ENCODE peak calls at places on chromosomes 4 and X, in four cellular contexts. D, F, H and V are unnamed samples.

GRCh38 chr4:17066972-17067371 is 168.5 kb upstream of the LDB2 start:
- DNase-seq in F (no peak), D (no peak), H (no peak), V (no peak)

GRCh38 chrX:13464599-13465275 is 104.7 kb upstream of the EGFL6 start:
- DNase-seq in D (no peak), H (no peak), F (no peak), V (no peak)

GRCh38 chr4:7158081-7158750 is 34.1 kb upstream of the SORCS2 start:
- DNase-seq in D (no peak), H (no peak), F (no peak), V (no peak)

GRCh38 chr4:5839751-5840674 is 52.9 kb downstream of the CRMP1 start:
- DNase-seq in F (no peak), D (peak; percentile 37), H (no peak), V (peak; percentile 87)

GRCh38 chr4:93649828-93650227 is 178.7 kb upstream of the ATOH1 start:
- DNase-seq in F (no peak), H (no peak), D (no peak), V (no peak)

GRCh38 chrX:71183341-71183740 is 38.7 kb downstream of the NLGN3 start:
- DNase-seq in D (no peak), F (no peak), H (no peak), V (no peak)

GRCh38 chr4:33316578-33316977 is 2596.4 kb downstream of the PCDH7 start:
- DNase-seq in H (no peak), F (no peak), D (no peak), V (no peak)

GRCh38 chr4:158171456-158171790 is 1.4 kb downstream of the GASK1B start:
- DNase-seq in F (no peak), H (no peak), D (no peak), V (no peak)

GRCh38 chr4:102827674-102828496 is 534 bp upstream of the UBE2D3 start:
- DNase-seq in D (peak; percentile 100), F (peak; percentile 98), H (peak; percentile 92), V (peak; percentile 95)

GRCh38 chr4:102825261-102826071 is 1.9 kb downstream of the UBE2D3 start:
- DNase-seq in F (no peak), H (no peak), D (no peak), V (peak; percentile 48)

GRCh38 chr4:102824398-102824797 is 3.0 kb downstream of the UBE2D3 start:
- DNase-seq in D (no peak), F (no peak), H (no peak), V (no peak)

GRCh38 chr4:102826890-102827673 is at the start of gene UBE2D3:
- DNase-seq in H (peak; percentile 92), D (peak; percentile 97), F (peak; percentile 95), V (peak; percentile 93)

GRCh38 chr4:102826105-102826889 is 1.1 kb downstream of the UBE2D3 start:
- DNase-seq in D (no peak), H (peak; percentile 55), F (no peak), V (no peak)
- TF ChIP-seq EP300 in D (no peak), H (no peak), F (no peak), V (no peak)

DNA sequence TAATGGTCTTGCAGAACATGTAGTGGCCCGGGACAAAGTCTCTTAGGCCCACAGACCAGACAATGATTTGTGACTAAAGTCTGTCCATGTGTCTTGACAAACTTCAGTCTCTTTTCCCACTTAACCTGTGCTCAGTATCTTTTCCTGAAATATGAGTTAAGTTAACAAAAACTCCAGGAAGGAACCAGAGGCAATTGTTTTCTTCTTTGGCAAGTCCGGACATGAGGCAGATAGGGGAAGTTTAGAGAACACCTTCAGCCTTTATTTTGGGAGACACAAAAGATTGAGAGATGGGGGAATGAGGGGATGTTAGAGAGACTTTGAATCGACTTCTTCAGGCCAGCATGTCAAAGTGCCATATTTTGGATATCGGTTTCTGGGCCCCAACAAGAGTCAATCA is 80.2 kb upstream of the FRMPD4 start:
- DNase-seq in D (no peak), H (no peak), F (no peak), V (no peak)
- H3K4me1 ChIP-seq in D (no peaks in the 10 kb centered on the region), H (no peaks in the 10 kb centered on the region), F (no peaks in the 10 kb centered on the region), V (no peaks in the 10 kb centered on the region)

GRCh38 chr4:107037188-107037587 is 1.1 kb upstream of the DKK2 start:
- DNase-seq in F (no peak), D (peak; percentile 26), H (peak; percentile 81), V (peak; percentile 28)
- H3K4me3 ChIP-seq in F (peak overlapping the region; percentile 6), D (peak overlapping the region; percentile 31), H (peak overlapping the region; percentile 55), V (no peak overlapping the region)

DNA sequence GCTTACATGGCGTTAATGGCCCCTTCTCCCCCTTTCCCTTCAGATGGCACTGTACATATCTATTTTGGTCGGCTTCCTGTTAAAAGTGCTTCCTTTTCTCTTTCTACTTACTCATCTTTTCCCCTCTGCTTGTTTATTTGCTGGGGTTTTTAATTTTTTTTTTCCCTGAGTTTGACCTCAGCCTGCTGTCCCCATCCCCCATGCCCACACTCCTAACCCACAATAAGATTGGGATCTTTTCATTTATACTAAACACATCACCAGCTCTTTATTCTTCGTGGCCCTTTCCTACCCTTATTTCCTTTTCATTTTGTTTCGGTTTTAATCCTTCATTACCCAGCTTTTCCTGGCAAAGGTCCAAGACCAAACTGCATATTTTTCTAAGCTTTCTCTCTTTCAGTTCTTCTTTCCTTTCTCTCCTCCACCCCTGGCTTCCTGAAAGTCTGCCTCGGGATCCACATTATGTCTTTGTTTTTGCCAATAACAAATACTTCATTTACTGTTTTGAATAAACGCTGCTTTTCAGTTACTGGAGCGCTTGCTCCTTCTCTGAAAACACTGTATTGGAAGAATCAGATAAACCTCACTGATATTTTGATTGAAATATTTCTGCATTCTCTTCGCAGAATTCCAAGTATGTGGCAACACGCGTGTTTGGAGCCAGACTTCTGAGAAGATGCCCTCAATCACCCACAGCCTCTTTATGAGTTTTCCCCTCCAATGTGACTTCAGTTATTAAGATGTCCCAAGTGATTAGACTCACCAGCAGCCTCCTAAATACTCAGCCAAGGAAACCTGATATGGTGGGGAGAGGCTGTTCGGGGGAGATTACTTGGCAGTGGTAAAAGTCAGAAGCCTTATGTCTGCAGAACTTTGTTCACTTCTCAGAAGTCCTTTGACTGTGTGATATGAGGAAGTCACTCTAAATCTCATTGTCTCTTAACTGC is 151.8 kb upstream of the USP9X start:
- DNase-seq in D (no peak), H (no peak), F (no peak), V (no peak)
- TF ChIP-seq EP300 in D (no peak), H (no peak), F (no peak), V (no peak)

GRCh38 chr4:47664051-47664826 is 173.6 kb downstream of the CORIN start:
- DNase-seq in H (no peak), F (no peak), D (no peak), V (no peak)
- H3K4me1 ChIP-seq in H (no peaks in the 10 kb centered on the region), F (no peaks in the 10 kb centered on the region), D (no peaks in the 10 kb centered on the region), V (no peaks in the 10 kb centered on the region)

DNA sequence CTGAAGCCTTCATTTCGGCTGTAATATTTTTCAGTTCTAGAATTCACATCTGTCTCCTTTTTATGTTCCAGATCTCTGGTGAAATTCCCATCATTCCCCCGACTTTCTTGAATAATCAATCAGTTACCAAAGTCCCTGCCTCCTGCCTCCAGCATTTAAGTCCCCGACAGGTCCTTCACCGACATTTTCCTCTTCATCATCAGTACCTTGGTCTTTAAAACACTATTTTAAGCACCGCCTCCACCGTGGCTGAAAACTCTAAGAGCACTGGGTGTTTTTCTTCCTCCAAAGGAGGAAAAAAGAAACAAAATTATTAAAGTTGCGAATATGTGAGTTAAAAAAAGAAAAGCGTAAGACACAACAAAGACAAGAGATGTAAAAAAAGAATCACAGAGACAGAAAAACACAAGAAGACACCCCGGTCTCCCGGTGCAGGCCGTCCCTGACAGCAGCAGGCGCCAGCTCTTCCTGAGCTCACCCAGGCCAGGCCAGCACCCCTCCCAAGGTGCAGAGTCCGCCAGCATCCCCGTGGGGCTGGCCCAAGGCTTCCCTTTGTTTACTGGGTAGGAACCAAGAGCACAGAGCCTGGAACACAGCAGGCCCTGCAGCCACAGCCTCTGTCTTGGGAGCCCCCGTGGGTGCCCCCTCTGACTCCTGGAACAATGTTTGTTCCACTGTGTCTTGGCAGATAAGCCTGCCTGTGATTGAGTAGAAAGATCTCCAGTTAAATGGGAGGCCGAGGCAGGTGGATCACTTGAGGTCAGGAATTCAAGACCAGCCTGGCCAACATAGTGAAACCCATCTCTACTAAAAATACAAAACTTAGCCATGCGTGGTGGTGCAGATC is 49.3 kb upstream of the CPLX1 start:
- DNase-seq in D (no peak), H (no peak), F (no peak), V (no peak)
- H3K4me3 ChIP-seq in D (no peak overlapping the region), H (no peak overlapping the region), F (no peak overlapping the region), V (no peak overlapping the region)

GRCh38 chrX:2401590-2402360 is 99.0 kb downstream of the DHRSX start:
- DNase-seq in D (no peak), F (peak; percentile 57), H (no peak), V (no peak)
- TF ChIP-seq EP300 in D (no peak), F (no peak), H (no peak), V (no peak)

DNA sequence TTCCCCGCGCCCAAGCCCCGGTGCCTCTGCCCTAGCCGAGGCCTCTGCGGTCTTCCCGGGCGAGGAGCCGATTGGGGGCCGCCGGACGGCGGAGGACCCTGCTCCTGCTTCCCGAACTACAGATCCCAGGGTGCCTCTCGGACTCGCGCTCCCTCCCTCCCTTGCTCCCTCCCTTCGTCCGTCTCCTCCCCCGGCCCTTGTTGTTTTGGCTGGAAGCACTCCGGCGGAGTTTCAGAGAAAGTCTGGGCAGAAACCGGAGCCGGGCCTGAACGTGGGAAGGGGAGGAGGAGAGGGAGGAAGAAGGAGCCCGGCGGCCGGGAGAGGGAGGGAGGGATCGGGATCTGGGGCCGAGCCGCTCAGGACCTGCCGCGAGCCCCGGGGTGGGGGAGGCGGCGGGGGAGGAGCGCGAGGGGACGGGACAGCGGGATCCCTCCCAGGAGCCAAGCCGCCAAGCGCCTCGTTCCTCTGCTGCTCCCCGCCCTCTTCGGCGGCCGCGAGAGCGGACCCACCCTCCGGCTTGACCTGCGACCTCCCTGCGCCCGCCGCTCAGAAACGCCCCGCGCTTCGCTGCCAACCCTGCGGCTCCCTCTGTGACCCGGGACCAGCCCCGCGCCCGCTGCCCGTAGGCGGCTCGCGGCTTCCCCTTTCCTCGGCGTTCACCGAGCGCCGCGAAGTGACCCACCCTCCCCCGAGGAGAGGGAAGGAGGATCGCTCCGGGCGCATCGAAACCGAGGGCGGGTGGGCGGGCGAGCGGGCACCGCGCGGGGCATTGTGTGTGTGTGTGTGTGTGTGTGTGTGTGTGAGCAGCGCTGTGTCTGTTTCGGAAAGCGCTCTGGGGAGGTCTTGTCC is 473 bp upstream of the GAB1 start:
- DNase-seq in H (peak; percentile 88), F (peak; percentile 87), D (peak; percentile 91), V (peak; percentile 96)
- H3K4me1 ChIP-seq in H (no peaks in the 10 kb centered on the region), F (peaks cover 17% of the 10 kb centered on the region), D (peaks cover 1% of the 10 kb centered on the region), V (peaks cover 23% of the 10 kb centered on the region)

GRCh38 chrX:630922-631496 is 418 bp downstream of the SHOX start:
- DNase-seq in F (no peak), D (no peak), H (peak; percentile 70), V (peak; percentile 70)
- H3K4me3 ChIP-seq in F (no peak overlapping the region), D (no peak overlapping the region), H (peak overlapping the region; percentile 28), V (no peak overlapping the region)

GRCh38 chrX:120746153-120746552 is 116.3 kb upstream of the C1GALT1C1 start:
- DNase-seq in D (no peak), F (no peak), H (no peak), V (no peak)
- TF ChIP-seq EP300 in D (no peak), F (no peak), H (no peak), V (no peak)